ENCODE peak calls at places on chromosomes 5 and 9, in five cellular contexts. W is naive thymus-derived CD4-positive, alpha-beta T cell; B is stimulated activated CD4-positive, alpha-beta T cell treated with anti-CD3 and anti-CD28 coated beads, Interleukin-15, amount 100 ng/mL, for 24 hours; R is CD8-positive, alpha-beta T cell; T is T-helper 9 cell. C is an unnamed sample.

GRCh38 chr5:57693488-57694305 is 211.1 kb upstream of the ACTBL2 start:
- DNase-seq in W (no peak), B (no peak), R (no peak), T (no peak), C (no peak)

GRCh38 chr9:111566234-111566633 is 33.2 kb downstream of the PTGR1 start:
- DNase-seq in W (no peak), B (no peak), R (no peak), T (no peak), C (peak; percentile 7)

GRCh38 chr9:110623462-110624025 is 44.0 kb upstream of the SVEP1 start:
- DNase-seq in W (no peak), B (peak; percentile 9), R (no peak), T (no peak), C (peak; percentile 53)

GRCh38 chr5:89534331-89534730 is 651.3 kb upstream of the MEF2C start:
- DNase-seq in W (no peak), B (no peak), R (no peak), T (no peak), C (no peak)

GRCh38 chr5:126965061-126965475 is 65.3 kb downstream of the MARCHF3 start:
- DNase-seq in W (no peak), B (no peak), R (no peak), T (no peak), C (no peak)

GRCh38 chr9:97557606-97558095 is 56.2 kb downstream of the TMOD1 start:
- DNase-seq in W (no peak), B (no peak), R (no peak), T (no peak), C (peak; percentile 74)

GRCh38 chr5:45696206-45696836 is at the start of gene HCN1:
- DNase-seq in W (peak; percentile 53), B (peak; percentile 68), R (no peak), T (no peak), C (peak; percentile 88)

GRCh38 chr9:130159814-130160670 is 12.2 kb upstream of the NCS1 start:
- DNase-seq in W (no peak), B (no peak), R (no peak), T (no peak), C (no peak)

GRCh38 chr5:126987271-126987899 is 43.0 kb downstream of the MARCHF3 start:
- DNase-seq in W (no peak), B (no peak), R (no peak), T (no peak), C (no peak)